ENCODE peak calls at places on chromosome 22, in six cellular contexts. P, T, M, G, Z and W are unnamed samples.

GRCh38 chr22:28112548-28113043 is 193.5 kb upstream of the PITPNB start:
- DNase-seq in M (peak; percentile 25), T (peak; percentile 26), G (peak; percentile 89), P (peak; percentile 36), Z (peak; percentile 48), W (peak; percentile 95)

GRCh38 chr22:45290410-45290936 is 5.7 kb downstream of the UPK3A start:
- DNase-seq in T (no peak), M (no peak), G (peak; percentile 65), Z (peak; percentile 64), P (no peak), W (peak; percentile 88)

GRCh38 chr22:17949926-17950473 is 74.4 kb downstream of the MICAL3 start:
- DNase-seq in M (no peak), T (no peak), G (no peak), P (no peak), Z (no peak), W (peak; percentile 47)

GRCh38 chr22:48797731-48798130 is 1029.9 kb downstream of the BRD1 start:
- DNase-seq in P (no peak), T (no peak), G (no peak), M (no peak), Z (no peak), W (no peak)

GRCh38 chr22:42877158-42877557 is 20.1 kb upstream of the ARFGAP3 start:
- DNase-seq in Z (no peak), P (no peak), T (no peak), G (no peak), M (no peak), W (no peak)

GRCh38 chr22:43109921-43110443 is 568 bp upstream of the BIK start:
- DNase-seq in T (no peak), Z (no peak), G (no peak), P (no peak), M (no peak), W (peak; percentile 20)

GRCh38 chr22:45072322-45072903 is 62.6 kb upstream of the PHF21B start:
- DNase-seq in Z (peak; percentile 77), M (no peak), T (no peak), G (peak; percentile 91), P (peak; percentile 33), W (peak; percentile 93)

GRCh38 chr22:44328326-44328725 is 15.6 kb upstream of the SHISAL1 start:
- DNase-seq in Z (no peak), G (no peak), T (no peak), M (no peak), P (no peak), W (no peak)

GRCh38 chr22:35766654-35767580 is 49.2 kb downstream of the APOL5 start:
- DNase-seq in G (no peak), M (no peak), P (no peak), T (peak; percentile 36), Z (no peak), W (peak; percentile 33)

GRCh38 chr22:22099833-22100812 is 117.5 kb upstream of the TOP3B start:
- DNase-seq in M (no peak), G (peak; percentile 51), Z (peak; percentile 35), T (no peak), P (no peak), W (peak; percentile 38)

GRCh38 chr22:26482171-26482570 is 1.4 kb downstream of the HPS4 start:
- DNase-seq in Z (no peak), G (no peak), P (no peak), T (no peak), M (no peak), W (no peak)

GRCh38 chr22:35154937-35155387 is 89.0 kb downstream of the ISX start:
- DNase-seq in T (peak; percentile 34), M (peak; percentile 56), Z (peak; percentile 57), P (peak; percentile 31), G (peak; percentile 95), W (peak; percentile 70)

GRCh38 chr22:40504285-40505249 is 132.0 kb downstream of the MRTFA start:
- DNase-seq in T (no peak), Z (no peak), M (no peak), P (no peak), G (no peak), W (no peak)

GRCh38 chr22:46735747-46736608 is 2.1 kb downstream of the CERK start:
- DNase-seq in P (no peak), G (peak; percentile 49), Z (no peak), M (no peak), T (no peak), W (peak; percentile 30)
- H3K27ac ChIP-seq in P (peak overlapping the region; percentile 22), G (no peak overlapping the region), Z (no peak overlapping the region), M (no peak overlapping the region), T (no peak overlapping the region), W (no peak overlapping the region)

GRCh38 chr22:37263966-37264887 is 18.1 kb upstream of the CYTH4 start:
- DNase-seq in G (no peak), T (no peak), P (no peak), M (no peak), Z (no peak), W (no peak)

GRCh38 chr22:37269930-37270678 is 12.2 kb upstream of the CYTH4 start:
- DNase-seq in Z (no peak), T (no peak), G (no peak), M (no peak), P (no peak), W (no peak)

GRCh38 chr22:37267128-37267587 is 15.2 kb upstream of the CYTH4 start:
- DNase-seq in M (no peak), T (no peak), Z (no peak), G (peak; percentile 64), P (no peak), W (peak; percentile 57)

GRCh38 chr22:37267661-37268413 is 14.5 kb upstream of the CYTH4 start:
- DNase-seq in Z (no peak), G (no peak), P (no peak), M (no peak), T (no peak), W (no peak)

GRCh38 chr22:37266581-37267127 is 15.7 kb upstream of the CYTH4 start:
- DNase-seq in G (no peak), P (no peak), T (no peak), M (no peak), Z (no peak), W (no peak)
- H3K27ac ChIP-seq in G (no peak overlapping the region), P (no peak overlapping the region), T (no peak overlapping the region), M (no peak overlapping the region), Z (no peak overlapping the region), W (no peak overlapping the region)

GRCh38 chr22:33213383-33214075 is 155.3 kb upstream of the SYN3 start:
- DNase-seq in T (no peak), M (no peak), P (no peak), G (no peak), Z (no peak), W (no peak)
- H3K27ac ChIP-seq in T (no peak overlapping the region), M (no peak overlapping the region), P (no peak overlapping the region), G (no peak overlapping the region), Z (no peak overlapping the region), W (no peak overlapping the region)

GRCh38 chr22:30298005-30298701 is 8.8 kb upstream of the CASTOR1 start:
- DNase-seq in P (no peak), G (peak; percentile 38), Z (no peak), T (no peak), M (no peak), W (no peak)
- H3K27ac ChIP-seq in P (no peak overlapping the region), G (no peak overlapping the region), Z (peak overlapping the region; percentile 34), T (no peak overlapping the region), M (no peak overlapping the region), W (no peak overlapping the region)